ENCODE peak calls at places on chromosomes 1 and 21, in ten cellular contexts. M is HT1080, P is pancreas, V is astrocyte, C is neural progenitor cell, F is choroid plexus epithelial cell, Q is psoas muscle, J is astrocyte of the spinal cord, S is EH, H is HFF-Myc. R is an unnamed sample.

GRCh38 chr1:228077565-228078330 is 4.8 kb upstream of the ARF1 start:
- DNase-seq in M (no peak), P (no peak), V (no peak), C (no peak), F (no peak), Q (peak), J (no peak), S (no peak), H (no peak), R (no peak)

GRCh38 chr1:49694251-49694827 is 329.4 kb downstream of the AGBL4 start:
- DNase-seq in M (no peak), P (no peak), V (no peak), C (no peak), F (no peak), Q (no peak), J (no peak), S (no peak), H (no peak), R (no peak)

GRCh38 chr1:204320413-204320812 is 39.3 kb downstream of the PLEKHA6 start:
- DNase-seq in M (no peak), P (no peak), V (peak), C (no peak), F (peak), Q (no peak), J (peak), S (peak), H (no peak), R (no peak)

GRCh38 chr1:108107658-108108057 is 92.5 kb downstream of the SLC25A24 start:
- DNase-seq in M (peak), P (no peak), V (no peak), C (no peak), F (peak), Q (no peak), J (peak), S (peak), H (peak), R (no peak)

GRCh38 chr1:51583532-51583931 is 33.4 kb upstream of the OSBPL9 start:
- DNase-seq in M (peak), P (peak), V (peak), C (no peak), F (peak), Q (peak), J (peak), S (peak), H (no peak), R (no peak)

GRCh38 chr1:89622895-89623294 is 10.0 kb upstream of the LRRC8C start:
- DNase-seq in M (no peak), P (no peak), V (no peak), C (no peak), F (peak), Q (no peak), J (no peak), S (no peak), H (no peak), R (no peak)

GRCh38 chr21:25607151-25607811 is at the start of gene MRPL39:
- DNase-seq in M (peak), P (peak), V (peak), C (peak), F (peak), Q (peak), J (peak), S (peak), H (peak), R (no peak)

GRCh38 chr1:234998174-234998741 is 130.4 kb downstream of the TOMM20 start:
- DNase-seq in M (peak), P (no peak), V (peak), C (no peak), F (no peak), Q (peak), J (peak), S (no peak), H (no peak), R (no peak)

GRCh38 chr1:119711804-119712341 is at the start of gene PHGDH:
- DNase-seq in M (peak), P (peak), V (peak), C (peak), F (peak), Q (peak), J (peak), S (peak), H (peak), R (no peak)

GRCh38 chr21:15682977-15683376 is 46.8 kb upstream of the USP25 start:
- DNase-seq in M (peak), P (no peak), V (peak), C (no peak), F (peak), Q (no peak), J (peak), S (peak), H (no peak), R (peak)

GRCh38 chr1:35047188-35047858 is 15.6 kb upstream of the ZMYM6 start:
- DNase-seq in M (peak), P (no peak), V (peak), C (no peak), F (peak), Q (no peak), J (peak), S (peak), H (no peak), R (peak)

GRCh38 chr1:7384121-7384520 is 387.0 kb upstream of the VAMP3 start:
- DNase-seq in M (no peak), P (no peak), V (no peak), C (no peak), F (no peak), Q (no peak), J (no peak), S (no peak), H (no peak), R (no peak)

GRCh38 chr1:171935664-171936063 is 94.4 kb downstream of the DNM3 start:
- DNase-seq in M (no peak), P (no peak), V (no peak), C (no peak), F (no peak), Q (no peak), J (no peak), S (no peak), H (no peak), R (no peak)

GRCh38 chr1:201889092-201889968 is 632 bp downstream of the SHISA4 start:
- DNase-seq in M (no peak), P (peak), V (no peak), C (no peak), F (no peak), Q (no peak), J (no peak), S (peak), H (no peak), R (no peak)

GRCh38 chr1:156498447-156499193 is 2.0 kb downstream of the MEF2D start:
- DNase-seq in M (peak), P (peak), V (peak), C (no peak), F (peak), Q (peak), J (peak), S (peak), H (no peak), R (no peak)